ENCODE peak calls at places on chromosomes 12 and 14, in ten cellular contexts. F, V, G, H, K, T, C, X, N and W are unnamed samples.

GRCh38 chr14:99831915-99832314 is 38.7 kb downstream of the EML1 start:
- DNase-seq in X (no peak), H (no peak), N (no peak), G (no peak), V (no peak), F (no peak), K (no peak), T (no peak), C (no peak), W (no peak)

GRCh38 chr12:40971911-40972310 is 216.2 kb upstream of the PDZRN4 start:
- DNase-seq in T (no peak), C (no peak), V (no peak), K (no peak), F (no peak), X (peak; percentile 12), H (no peak), N (no peak), G (no peak), W (no peak)

GRCh38 chr14:75913183-75913582 is 68.6 kb downstream of the TGFB3 start:
- DNase-seq in K (no peak), C (no peak), N (no peak), G (no peak), X (no peak), V (no peak), H (no peak), F (no peak), T (no peak), W (no peak)

GRCh38 chr12:88723219-88723618 is 142.9 kb upstream of the KITLG start:
- DNase-seq in T (no peak), K (no peak), C (no peak), X (no peak), V (no peak), G (no peak), H (no peak), N (no peak), F (peak; percentile 80), W (no peak)

GRCh38 chr14:83289390-83289789 is 1755.7 kb upstream of the SEL1L start:
- DNase-seq in H (no peak), X (no peak), V (no peak), C (no peak), F (no peak), N (no peak), G (no peak), K (no peak), T (no peak), W (no peak)

GRCh38 chr12:107302649-107303386 is 209.5 kb upstream of the CRY1 start:
- DNase-seq in G (no peak), C (no peak), H (no peak), K (no peak), N (no peak), F (no peak), V (no peak), T (no peak), X (no peak), W (no peak)

GRCh38 chr12:54146506-54147145 is 42.2 kb downstream of the SMUG1 start:
- DNase-seq in N (no peak), T (no peak), X (no peak), G (no peak), F (no peak), H (no peak), K (no peak), C (peak; percentile 61), V (no peak), W (no peak)

GRCh38 chr14:24427537-24428508 is 1.6 kb downstream of the CBLN3 start:
- DNase-seq in T (no peak), C (no peak), G (no peak), V (no peak), X (no peak), H (no peak), K (peak; percentile 38), N (no peak), F (no peak), W (no peak)

GRCh38 chr12:79482323-79482722 is 208.4 kb downstream of the PAWR start:
- DNase-seq in F (no peak), N (no peak), T (no peak), V (no peak), X (no peak), H (no peak), K (no peak), G (no peak), C (no peak), W (no peak)

GRCh38 chr12:71504471-71504852 is 64.9 kb downstream of the LGR5 start:
- DNase-seq in C (peak; percentile 52), G (no peak), V (no peak), N (no peak), H (no peak), T (no peak), K (no peak), X (no peak), F (no peak), W (no peak)

GRCh38 chr14:104399432-104400155 is 180.0 kb upstream of the C14orf180 start:
- DNase-seq in H (no peak), N (no peak), F (no peak), V (peak; percentile 56), C (no peak), X (no peak), T (no peak), G (no peak), K (no peak), W (no peak)

GRCh38 chr12:52569726-52570125 is 3.9 kb downstream of the KRT74 start:
- DNase-seq in N (no peak), F (no peak), C (no peak), G (no peak), X (no peak), K (no peak), H (no peak), T (no peak), V (no peak), W (no peak)

GRCh38 chr12:94769746-94770396 is 119.5 kb upstream of the TMCC3 start:
- DNase-seq in N (no peak), F (no peak), K (no peak), H (no peak), C (no peak), G (no peak), V (no peak), X (no peak), T (no peak), W (no peak)
- TF ChIP-seq CTCF in N (no peak), F (no peak), K (no peak), H (no peak), C (no peak), G (no peak), V (no peak), X (no peak), T (no peak), W (no peak)

GRCh38 chr14:71932229-71932951 is at the start of gene RGS6:
- DNase-seq in V (no peak), N (peak; percentile 43), H (peak; percentile 56), K (peak; percentile 46), G (peak; percentile 82), X (no peak), C (peak; percentile 65), T (peak; percentile 17), F (peak; percentile 35), W (no peak)
- TF ChIP-seq CTCF in V (no peak), N (peak; percentile 29), H (peak; percentile 7), K (no peak), G (no peak), X (no peak), C (no peak), T (no peak), F (no peak), W (no peak)

DNA sequence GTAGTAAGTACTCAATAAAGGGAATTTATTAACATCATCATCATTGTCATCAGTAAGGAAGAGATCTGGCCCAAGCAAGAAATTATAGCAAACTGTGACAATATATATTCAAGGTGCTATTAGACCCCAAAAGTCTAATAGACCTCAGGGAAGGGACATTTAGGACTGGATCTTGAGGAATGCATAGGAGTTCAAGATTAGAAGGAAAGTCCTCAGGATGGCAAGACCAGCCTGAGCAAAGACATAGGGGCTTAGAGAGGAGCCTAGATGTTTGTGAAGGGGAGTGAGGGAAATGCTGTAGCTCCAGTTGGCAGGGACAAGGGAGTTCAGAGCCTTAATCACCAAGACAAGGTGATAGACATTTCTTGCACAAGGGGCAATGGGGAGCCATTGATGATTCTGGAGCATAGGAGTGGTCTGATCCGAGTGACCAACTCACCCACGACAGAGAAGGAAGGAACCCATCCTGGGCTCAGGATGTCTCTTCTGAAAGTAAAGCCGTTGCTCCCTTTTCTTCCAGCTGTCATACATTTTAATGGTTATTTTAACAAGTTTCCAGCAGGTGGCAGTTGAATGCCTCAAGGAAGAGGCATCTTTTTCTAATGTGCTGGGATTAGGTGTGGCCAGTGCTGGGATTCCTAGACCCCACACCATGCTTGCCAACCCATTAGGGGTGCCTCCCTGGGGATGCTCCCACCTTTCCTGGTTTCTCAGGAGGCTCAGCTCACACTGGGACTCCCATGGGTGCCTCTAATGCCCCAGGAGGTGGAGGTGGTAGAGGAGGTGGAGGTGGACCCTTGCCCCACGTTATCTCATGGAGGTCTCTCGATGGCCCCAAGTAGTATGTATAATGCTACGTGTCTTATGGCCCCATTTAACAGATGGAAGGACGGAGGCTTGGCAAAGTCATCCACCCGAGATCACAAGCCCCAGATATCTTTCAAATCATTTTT is 37.8 kb downstream of the PHETA1 start:
- DNase-seq in G (no peak), N (peak; percentile 42), C (no peak), T (no peak), H (no peak), V (no peak), F (peak; percentile 65), K (no peak), X (peak; percentile 15), W (no peak)
- TF ChIP-seq CTCF in G (no peak), N (peak; percentile 52), C (peak; percentile 46), T (no peak), H (peak; percentile 35), V (peak; percentile 45), F (peak; percentile 56), K (peak; percentile 31), X (peak; percentile 47), W (no peak)

DNA sequence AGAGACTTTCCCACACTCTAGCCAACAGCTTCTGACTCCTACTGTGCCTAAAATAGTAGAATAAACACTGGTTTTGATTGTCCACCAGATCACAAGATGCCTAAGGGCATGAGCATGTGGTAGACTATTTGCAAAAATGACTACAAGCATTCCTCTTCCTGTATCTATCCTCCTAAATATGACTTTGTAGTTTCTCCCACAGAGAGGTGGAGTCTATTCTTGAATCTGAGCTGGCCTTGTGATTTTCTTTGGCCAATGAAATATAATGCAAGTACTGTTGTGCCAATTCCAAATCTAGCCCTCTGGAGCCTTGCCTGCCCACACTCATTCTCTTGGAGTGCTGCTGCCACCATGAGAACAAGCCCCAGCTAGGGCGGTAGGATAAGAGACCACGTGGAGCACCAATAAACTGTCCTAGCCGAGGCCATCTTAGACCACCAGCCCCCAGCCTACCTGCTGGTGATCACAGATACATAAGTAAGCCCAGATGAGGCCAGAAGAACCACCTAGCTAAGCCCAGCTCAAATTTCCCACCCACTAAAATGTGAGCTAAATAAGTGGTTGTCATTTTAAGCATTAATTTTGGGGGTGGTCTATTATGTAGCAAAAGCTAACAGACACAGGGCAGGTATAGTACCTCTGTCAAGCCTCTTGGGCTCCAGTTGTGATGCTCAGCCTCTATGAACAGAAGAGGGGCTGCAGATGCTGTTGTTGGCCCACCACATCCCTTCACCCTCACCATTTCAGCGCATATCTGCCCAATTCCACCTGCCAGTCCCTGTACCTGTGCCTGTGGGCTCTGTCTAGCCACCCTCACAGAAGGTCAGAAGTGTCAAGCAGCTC is 17.9 kb downstream of the ZFP36L1 start:
- DNase-seq in V (no peak), K (no peak), H (no peak), F (peak; percentile 60), T (no peak), X (no peak), N (no peak), G (no peak), C (no peak), W (no peak)
- TF ChIP-seq CTCF in V (no peak), K (no peak), H (no peak), F (no peak), T (no peak), X (peak; percentile 10), N (no peak), G (no peak), C (no peak), W (no peak)